ENCODE peak calls at places on chromosomes 6 and 20, in nine cellular contexts. B is foreskin fibroblast; I is AG10803; G is IMR-90; F is fibroblast of mammary gland; U is spleen; X is CD4-positive, alpha-beta T cell; L is prostate gland; T is endothelial cell. C is an unnamed sample.
A peak's percentile ranks its signal among the peaks of the same experiment; 100 is the strongest.

GRCh38 chr20:35506872-35507638 is 22.4 kb downstream of the C20orf173 start:
- DNase-seq in G (peak; percentile 40), F (peak; percentile 24), U (no peak), L (no peak), T (no peak), I (no peak), B (peak; percentile 35), X (no peak), C (no peak)

GRCh38 chr6:111503194-111503593 is 20.2 kb upstream of the REV3L start:
- DNase-seq in X (no peak), T (no peak), F (peak; percentile 40), L (no peak), U (no peak), I (peak; percentile 23), B (peak; percentile 18), G (peak; percentile 22), C (no peak)

GRCh38 chr6:121549741-121550140 is 114.3 kb downstream of the GJA1 start:
- DNase-seq in L (no peak), I (peak; percentile 86), F (peak; percentile 88), B (peak; percentile 92), U (no peak), T (no peak), X (no peak), G (peak; percentile 96), C (no peak)

GRCh38 chr6:3825851-3826581 is 23.2 kb upstream of the FAM50B start:
- DNase-seq in L (peak; percentile 94), G (peak; percentile 97), U (peak; percentile 81), F (peak; percentile 96), I (peak; percentile 99), X (no peak), B (peak; percentile 98), T (peak; percentile 61), C (no peak)

GRCh38 chr20:25310268-25310920 is 62.5 kb downstream of the PYGB start:
- DNase-seq in U (peak; percentile 75), G (peak; percentile 96), X (no peak), I (peak; percentile 88), B (peak; percentile 96), L (no peak), T (no peak), F (peak; percentile 97), C (no peak)

GRCh38 chr20:20215976-20216727 is 151.8 kb upstream of the INSM1 start:
- DNase-seq in L (no peak), I (no peak), F (no peak), X (no peak), T (no peak), B (no peak), U (no peak), G (no peak), C (no peak)

GRCh38 chr20:46895906-46896242 is 1.2 kb downstream of the EYA2 start:
- DNase-seq in L (no peak), I (no peak), X (no peak), G (no peak), F (no peak), B (no peak), U (no peak), T (no peak), C (no peak)

GRCh38 chr20:56360133-56360898 is 1.5 kb downstream of the FAM210B start:
- DNase-seq in T (no peak), L (peak; percentile 30), X (no peak), F (peak; percentile 20), G (no peak), U (no peak), I (no peak), B (no peak), C (no peak)

GRCh38 chr6:118551063-118551672 is 3.1 kb downstream of the PLN start:
- DNase-seq in U (no peak), F (peak; percentile 73), T (no peak), I (peak; percentile 75), L (no peak), X (no peak), G (peak; percentile 79), B (peak; percentile 70), C (no peak)

GRCh38 chr20:59933296-59933848 is at the start of gene SYCP2:
- DNase-seq in L (peak; percentile 49), I (peak; percentile 36), T (no peak), U (peak; percentile 86), B (peak; percentile 70), G (no peak), F (peak; percentile 35), X (peak; percentile 36), C (no peak)

GRCh38 chr6:52285174-52286068 is 879 bp upstream of the MCM3 start:
- DNase-seq in I (peak; percentile 44), T (no peak), L (no peak), B (peak; percentile 74), U (no peak), F (peak; percentile 63), X (no peak), G (peak; percentile 17), C (no peak)
- TF ChIP-seq CTCF in I (peak; percentile 35), T (no peak), L (peak; percentile 8), B (no peak), U (no peak), F (peak; percentile 18), X (peak; percentile 65), G (peak; percentile 4), C (no peak)

GRCh38 chr20:62887147-62887859 is 25.7 kb upstream of the TCFL5 start:
- DNase-seq in G (peak; percentile 96), X (peak; percentile 14), F (peak; percentile 77), T (no peak), L (peak; percentile 74), I (peak; percentile 83), U (no peak), B (peak; percentile 93), C (no peak)
- TF ChIP-seq CTCF in G (peak; percentile 16), X (no peak), F (no peak), T (no peak), L (peak; percentile 3), I (peak; percentile 20), U (no peak), B (no peak), C (no peak)

DNA sequence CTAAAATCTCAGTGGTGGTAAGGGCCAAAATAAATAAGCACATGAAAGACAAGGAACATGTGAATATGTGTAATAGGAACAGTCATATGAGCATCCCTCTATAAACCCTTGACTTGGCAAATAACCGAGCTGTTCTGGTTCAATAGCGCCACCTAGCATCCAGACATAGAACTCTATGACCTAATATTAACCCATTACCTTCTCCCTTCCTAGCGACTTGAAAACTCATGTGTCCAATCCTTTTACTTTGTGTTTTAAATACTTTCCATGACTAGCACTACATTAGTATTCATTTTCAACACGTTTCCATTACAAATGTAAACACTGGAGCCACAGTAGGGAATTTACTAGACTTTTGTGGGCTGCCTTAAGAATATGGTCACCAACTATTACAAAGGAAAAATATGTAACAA is 279.7 kb downstream of the UST start:
- DNase-seq in X (no peak), U (no peak), G (peak; percentile 98), I (peak; percentile 83), T (peak; percentile 54), F (peak; percentile 97), B (peak; percentile 95), L (peak; percentile 40), C (no peak)
- TF ChIP-seq CTCF in X (peak; percentile 8), U (no peak), G (peak; percentile 93), I (peak; percentile 73), T (peak; percentile 89), F (peak; percentile 85), B (peak; percentile 58), L (peak; percentile 67), C (peak; percentile 64)

DNA sequence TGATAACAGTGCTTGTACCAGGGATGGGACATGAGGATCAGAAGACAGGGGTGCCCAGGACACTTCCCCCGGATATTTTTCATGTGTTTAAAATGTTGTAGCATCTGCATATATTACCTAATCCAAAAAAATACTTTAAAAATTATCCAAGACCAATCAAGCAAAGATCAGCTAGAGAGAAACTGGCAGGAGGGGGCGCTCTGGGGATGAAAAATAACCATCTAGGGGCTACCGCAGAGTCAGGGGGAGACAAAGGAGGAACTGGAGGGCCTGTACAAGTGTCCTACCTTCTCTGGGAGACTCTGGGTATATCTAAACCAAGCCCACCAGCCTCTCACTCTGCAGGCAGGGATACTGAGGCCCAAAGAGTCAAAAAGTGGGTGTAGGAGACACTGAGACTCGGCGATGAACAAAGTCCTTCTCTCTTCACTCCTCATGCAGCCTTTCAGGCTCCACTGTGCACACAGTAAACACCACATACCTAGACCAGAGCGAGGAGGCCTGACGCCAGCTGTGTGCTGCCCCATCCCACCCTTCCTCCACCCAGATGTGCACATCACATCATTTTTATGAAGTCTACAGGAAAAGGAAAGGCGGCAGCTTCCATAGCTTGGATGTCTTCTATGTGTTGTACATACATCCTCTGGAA is 9.8 kb downstream of the RIMS4 start:
- DNase-seq in U (no peak), I (no peak), X (no peak), F (no peak), T (peak; percentile 33), G (no peak), B (no peak), L (no peak), C (no peak)
- TF ChIP-seq CTCF in U (no peak), I (no peak), X (no peak), F (peak; percentile 20), T (no peak), G (peak; percentile 10), B (no peak), L (no peak), C (peak; percentile 41)

GRCh38 chr20:50658804-50659380 is 32.5 kb downstream of the RIPOR3 start:
- DNase-seq in B (peak; percentile 58), U (no peak), T (no peak), F (no peak), L (no peak), G (no peak), X (no peak), I (peak; percentile 86), C (no peak)
- TF ChIP-seq CTCF in B (no peak), U (no peak), T (no peak), F (no peak), L (peak; percentile 36), G (no peak), X (no peak), I (no peak), C (no peak)

GRCh38 chr6:30842754-30843610 is 41.3 kb upstream of the DDR1 start:
- DNase-seq in B (no peak), G (no peak), L (no peak), F (no peak), I (peak; percentile 55), T (no peak), X (no peak), U (no peak), C (no peak)

GRCh38 chr6:30844118-30844535 is 40.2 kb upstream of the DDR1 start:
- DNase-seq in U (no peak), B (peak; percentile 51), X (no peak), L (no peak), T (no peak), I (peak; percentile 79), F (no peak), G (peak; percentile 53), C (no peak)

GRCh38 chr6:30841644-30842504 is 42.4 kb upstream of the DDR1 start:
- DNase-seq in L (no peak), F (peak; percentile 52), B (no peak), G (peak; percentile 62), I (no peak), U (no peak), T (no peak), X (no peak), C (no peak)

GRCh38 chr6:30845183-30845582 is 39.1 kb upstream of the DDR1 start:
- DNase-seq in X (no peak), B (no peak), L (no peak), T (no peak), F (no peak), G (no peak), U (no peak), I (no peak), C (no peak)

GRCh38 chr6:30843611-30843998 is 40.7 kb upstream of the DDR1 start:
- DNase-seq in U (no peak), L (no peak), T (no peak), G (no peak), X (no peak), F (no peak), B (no peak), I (no peak), C (no peak)
- TF ChIP-seq CTCF in U (no peak), L (no peak), T (no peak), G (no peak), X (no peak), F (no peak), B (no peak), I (no peak), C (no peak)

C was measured in progenitor cell of endocrine pancreas.